ENCODE peak calls at places on chromosome 15, in ten cellular contexts. R is putamen, V is KBM-7, N is NCI-H146, E is fibroblast of the conjunctiva, M is lung, Z is neural crest cell, B is GM23338, O is WERI-Rb-1, W is choroid plexus epithelial cell. P is an unnamed sample.

GRCh38 chr15:41878355-41878699 is 15.5 kb downstream of the SPTBN5 start:
- DNase-seq in V (no peak), W (no peak), E (no peak), M (peak), Z (no peak), O (no peak), N (no peak), R (no peak), B (no peak), P (peak)

GRCh38 chr15:100902436-100903190 is 16.5 kb upstream of the LRRK1 start:
- DNase-seq in V (peak), W (peak), N (no peak), M (peak), B (no peak), R (no peak), O (no peak), E (peak), Z (no peak), P (peak)

GRCh38 chr15:42371125-42371524 is 11.8 kb downstream of the CAPN3 start:
- DNase-seq in V (peak), N (no peak), M (no peak), Z (no peak), E (no peak), O (no peak), B (peak), R (no peak), W (peak), P (no peak)

GRCh38 chr15:84911879-84912660 is 27.6 kb downstream of the SLC28A1 start:
- DNase-seq in R (peak), W (peak), M (peak), N (no peak), V (peak), O (no peak), E (peak), B (no peak), Z (no peak), P (peak)

GRCh38 chr15:78320173-78320572 is 20.0 kb upstream of the CRABP1 start:
- DNase-seq in N (no peak), V (no peak), R (no peak), W (no peak), M (no peak), B (no peak), O (no peak), Z (no peak), E (no peak), P (no peak)

GRCh38 chr15:25208735-25209134 is 230.1 kb downstream of the UBE3A start:
- DNase-seq in N (no peak), V (no peak), W (no peak), E (no peak), M (no peak), Z (no peak), B (peak), O (no peak), R (no peak), P (no peak)

GRCh38 chr15:64773606-64774555 is 1.5 kb downstream of the RBPMS2 start:
- DNase-seq in E (no peak), M (no peak), W (no peak), O (no peak), Z (peak), B (no peak), N (no peak), R (no peak), V (no peak), P (no peak)

GRCh38 chr15:62985768-62986167 is 56.8 kb upstream of the TPM1 start:
- DNase-seq in N (no peak), E (no peak), W (peak), O (no peak), Z (no peak), M (no peak), V (no peak), R (no peak), B (no peak), P (no peak)

GRCh38 chr15:73108676-73109075 is 56.4 kb downstream of the NEO1 start:
- DNase-seq in W (no peak), N (no peak), Z (no peak), V (no peak), R (no peak), B (peak), E (no peak), O (no peak), M (no peak), P (peak)

GRCh38 chr15:39235084-39235795 is 345.6 kb upstream of the THBS1 start:
- DNase-seq in N (no peak), Z (no peak), O (no peak), W (peak), M (no peak), R (no peak), E (no peak), B (no peak), V (no peak), P (no peak)

GRCh38 chr15:101547737-101548136 is 58.2 kb upstream of the PCSK6 start:
- DNase-seq in V (no peak), W (no peak), E (no peak), M (no peak), O (no peak), Z (no peak), B (no peak), N (no peak), R (no peak), P (no peak)

GRCh38 chr15:80609512-80609946 is 85.6 kb upstream of the ABHD17C start:
- DNase-seq in B (no peak), W (no peak), N (peak), O (no peak), V (no peak), M (no peak), E (no peak), Z (no peak), R (no peak), P (peak)

GRCh38 chr15:66565141-66565595 is 630 bp downstream of the LCTL start:
- DNase-seq in E (no peak), N (no peak), O (no peak), Z (no peak), V (no peak), B (peak), W (no peak), R (no peak), M (no peak), P (no peak)

GRCh38 chr15:56496635-56497034 is 31.7 kb upstream of the MNS1 start:
- DNase-seq in N (peak), M (no peak), B (peak), W (peak), E (peak), Z (no peak), V (peak), O (peak), R (peak), P (peak)

GRCh38 chr15:88179562-88179961 is 77.0 kb downstream of the NTRK3 start:
- DNase-seq in V (no peak), R (no peak), N (no peak), M (no peak), W (no peak), Z (no peak), B (no peak), E (no peak), O (no peak), P (no peak)

GRCh38 chr15:31457631-31458526 is 131.2 kb downstream of the KLF13 start:
- DNase-seq in W (peak), E (no peak), R (no peak), V (no peak), Z (no peak), O (no peak), M (no peak), N (peak), B (no peak), P (no peak)

GRCh38 chr15:40787991-40788390 is 18.2 kb downstream of the C15orf62 start:
- DNase-seq in W (no peak), R (no peak), B (peak), M (no peak), N (peak), V (no peak), O (no peak), Z (no peak), E (no peak), P (no peak)

GRCh38 chr15:83815506-83815905 is 161.6 kb downstream of the ADAMTSL3 start:
- DNase-seq in R (no peak), O (no peak), N (no peak), E (no peak), Z (no peak), B (no peak), M (no peak), V (no peak), W (no peak), P (peak)

GRCh38 chr15:31272558-31273257 is 53.9 kb upstream of the KLF13 start:
- DNase-seq in E (no peak), W (no peak), O (peak), Z (no peak), N (no peak), V (peak), B (no peak), M (peak), R (no peak), P (peak)

GRCh38 chr15:79922512-79923067 is 25.8 kb upstream of the MTHFS start:
- DNase-seq in Z (no peak), N (no peak), E (no peak), B (no peak), M (no peak), O (no peak), W (peak), V (no peak), R (no peak), P (no peak)

GRCh38 chr15:80849308-80849707 is 70.1 kb downstream of the CEMIP start:
- DNase-seq in W (peak), B (no peak), R (no peak), V (no peak), E (peak), M (peak), O (no peak), N (no peak), Z (no peak), P (no peak)

GRCh38 chr15:27412413-27412812 is 441.4 kb downstream of the GABRG3 start:
- DNase-seq in B (peak), V (no peak), N (peak), Z (no peak), R (no peak), W (peak), M (no peak), O (no peak), E (no peak), P (no peak)

GRCh38 chr15:78695849-78696248 is 54.8 kb upstream of the CHRNB4 start:
- DNase-seq in E (no peak), O (no peak), N (no peak), V (no peak), Z (no peak), B (peak), W (no peak), M (peak), R (no peak), P (no peak)

GRCh38 chr15:55277116-55277564 is 12.5 kb downstream of the RAB27A start:
- DNase-seq in B (no peak), Z (no peak), W (peak), N (no peak), M (no peak), R (no peak), O (no peak), E (no peak), V (peak), P (no peak)

GRCh38 chr15:92631721-92632120 is 23.9 kb downstream of the FAM174B start:
- DNase-seq in W (no peak), E (no peak), B (no peak), V (peak), Z (no peak), R (no peak), M (no peak), N (no peak), O (no peak), P (no peak)

GRCh38 chr15:89770041-89770440 is 6.1 kb upstream of the MESP2 start:
- DNase-seq in R (no peak), B (no peak), N (no peak), O (no peak), Z (no peak), W (no peak), E (no peak), M (no peak), V (no peak), P (no peak)

GRCh38 chr15:78634251-78635145 is 6.5 kb downstream of the CHRNB4 start:
- DNase-seq in Z (no peak), B (no peak), M (no peak), E (no peak), V (no peak), W (no peak), O (no peak), N (no peak), R (no peak), P (no peak)

GRCh38 chr15:43469867-43470266 is 23.1 kb downstream of the TP53BP1 start:
- DNase-seq in N (no peak), M (no peak), B (no peak), Z (no peak), E (no peak), R (no peak), V (no peak), W (peak), O (no peak), P (no peak)

GRCh38 chr15:42693496-42693895 is 43.4 kb downstream of the CDAN1 start:
- DNase-seq in Z (no peak), N (no peak), M (no peak), B (no peak), E (no peak), V (no peak), R (no peak), O (no peak), W (no peak), P (no peak)

GRCh38 chr15:96409231-96410138 is 79.0 kb downstream of the NR2F2 start:
- DNase-seq in B (peak), W (no peak), Z (no peak), E (no peak), O (no peak), M (no peak), R (no peak), N (no peak), V (no peak), P (no peak)

GRCh38 chr15:98753726-98754125 is 105.4 kb downstream of the IGF1R start:
- DNase-seq in V (no peak), W (peak), B (no peak), O (no peak), M (no peak), R (no peak), N (no peak), E (no peak), Z (no peak), P (no peak)

GRCh38 chr15:71891026-71891425 is 80.7 kb downstream of the NR2E3 start:
- DNase-seq in Z (no peak), R (no peak), O (no peak), M (no peak), N (no peak), W (no peak), E (no peak), B (no peak), V (no peak), P (peak)

GRCh38 chr15:42163947-42164550 is 7.6 kb upstream of the PLA2G4F start:
- DNase-seq in B (no peak), Z (no peak), E (no peak), R (peak), M (peak), N (no peak), V (no peak), O (no peak), W (no peak), P (no peak)

GRCh38 chr15:31069360-31070000 is 32.0 kb downstream of the TRPM1 start:
- DNase-seq in E (no peak), Z (no peak), W (peak), M (no peak), B (no peak), V (no peak), N (no peak), R (no peak), O (no peak), P (no peak)

P was measured in pons.